ENCODE peak calls at places on chromosome 1, in four cellular contexts. One of them, this sample, is unnamed.

GRCh38 chr1:185996211-185996610 is 262.0 kb downstream of the HMCN1 start:
- DNase-seq in choroid plexus epithelial cell: peak; percentile 85
- DNase-seq in fibroblast of lung: peak; percentile 74
- DNase-seq in mammary epithelial cell: peak; percentile 93
- DNase-seq in this sample: peak; percentile 96

GRCh38 chr1:7553042-7553690 is 217.9 kb upstream of the VAMP3 start:
- DNase-seq in choroid plexus epithelial cell: no peak
- DNase-seq in mammary epithelial cell: no peak
- DNase-seq in fibroblast of lung: no peak
- DNase-seq in this sample: no peak

GRCh38 chr1:114502080-114502479 is 8.9 kb downstream of the TRIM33 start:
- DNase-seq in fibroblast of lung: no peak
- DNase-seq in choroid plexus epithelial cell: no peak
- DNase-seq in mammary epithelial cell: no peak
- DNase-seq in this sample: no peak

GRCh38 chr1:184465489-184466146 is 78.8 kb downstream of the C1orf21 start:
- DNase-seq in choroid plexus epithelial cell: peak; percentile 50
- DNase-seq in fibroblast of lung: no peak
- DNase-seq in mammary epithelial cell: no peak
- DNase-seq in this sample: no peak

GRCh38 chr1:225834417-225835329 is 24.7 kb downstream of the EPHX1 start:
- DNase-seq in choroid plexus epithelial cell: peak; percentile 48
- DNase-seq in fibroblast of lung: peak; percentile 92
- DNase-seq in mammary epithelial cell: no peak
- DNase-seq in this sample: peak; percentile 87

GRCh38 chr1:32539584-32540571 is 651 bp downstream of the ZBTB8A start:
- DNase-seq in fibroblast of lung: peak; percentile 43
- DNase-seq in mammary epithelial cell: peak; percentile 54
- DNase-seq in choroid plexus epithelial cell: peak; percentile 58
- DNase-seq in this sample: peak; percentile 44

GRCh38 chr1:71343686-71344416 is 263.0 kb upstream of the ZRANB2 start:
- DNase-seq in choroid plexus epithelial cell: no peak
- DNase-seq in fibroblast of lung: no peak
- DNase-seq in mammary epithelial cell: peak; percentile 12
- DNase-seq in this sample: no peak

GRCh38 chr1:8016244-8017241 is 9.6 kb downstream of the ERRFI1 start:
- DNase-seq in choroid plexus epithelial cell: peak; percentile 48
- DNase-seq in mammary epithelial cell: no peak
- DNase-seq in fibroblast of lung: peak; percentile 33
- DNase-seq in this sample: no peak

GRCh38 chr1:200478945-200479558 is 69.2 kb upstream of the ZNF281 start:
- DNase-seq in fibroblast of lung: no peak
- DNase-seq in mammary epithelial cell: no peak
- DNase-seq in choroid plexus epithelial cell: no peak
- DNase-seq in this sample: no peak

GRCh38 chr1:218760601-218761570 is 412.8 kb upstream of the LYPLAL1 start:
- DNase-seq in mammary epithelial cell: no peak
- DNase-seq in fibroblast of lung: no peak
- DNase-seq in choroid plexus epithelial cell: peak; percentile 92
- DNase-seq in this sample: no peak

DNA sequence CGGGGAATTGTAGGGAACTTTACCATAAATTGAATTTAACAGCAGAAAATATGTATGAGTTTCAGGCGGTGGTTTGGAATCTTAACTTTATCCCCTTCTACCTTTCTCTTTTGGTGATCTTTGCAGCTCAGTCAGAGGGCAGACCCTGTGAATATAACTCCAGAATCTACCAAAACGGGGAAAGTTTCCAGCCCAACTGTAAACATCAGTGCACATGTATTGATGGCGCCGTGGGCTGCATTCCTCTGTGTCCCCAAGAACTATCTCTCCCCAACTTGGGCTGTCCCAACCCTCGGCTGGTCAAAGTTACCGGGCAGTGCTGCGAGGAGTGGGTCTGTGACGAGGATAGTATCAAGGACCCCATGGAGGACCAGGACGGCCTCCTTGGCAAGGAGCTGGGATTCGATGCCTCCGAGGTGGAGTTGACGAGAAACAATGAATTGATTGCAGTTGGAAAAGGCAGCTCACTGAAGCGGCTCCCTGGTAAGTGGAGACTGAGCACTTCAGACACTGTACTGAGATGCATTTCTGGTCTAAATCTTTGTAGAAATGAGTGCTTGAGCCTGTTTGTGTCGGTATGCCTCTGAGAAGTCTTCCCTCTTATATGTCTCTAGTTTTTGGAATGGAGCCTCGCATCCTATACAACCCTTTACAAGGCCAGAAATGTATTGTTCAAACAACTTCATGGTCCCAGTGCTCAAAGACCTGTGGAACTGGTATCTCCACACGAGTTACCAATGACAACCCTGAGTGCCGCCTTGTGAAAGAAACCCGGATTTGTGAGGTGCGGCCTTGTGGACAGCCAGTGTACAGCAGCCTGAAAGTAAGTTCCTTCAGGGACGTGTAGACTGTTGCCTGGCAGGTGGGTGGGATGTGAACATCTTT is 1.5 kb downstream of the CCN1 start:
- DNase-seq in fibroblast of lung: peak; percentile 81
- DNase-seq in mammary epithelial cell: peak; percentile 72
- DNase-seq in choroid plexus epithelial cell: peak; percentile 88
- DNase-seq in this sample: peak; percentile 75
- TF ChIP-seq CTCF in fibroblast of lung: peak; percentile 42
- TF ChIP-seq CTCF in mammary epithelial cell: peak; percentile 63
- TF ChIP-seq CTCF in choroid plexus epithelial cell: peak; percentile 61
- TF ChIP-seq CTCF in this sample: peak; percentile 27

GRCh38 chr1:25432749-25433388 is 2.2 kb downstream of the MACO1 start:
- DNase-seq in mammary epithelial cell: no peak
- DNase-seq in choroid plexus epithelial cell: no peak
- DNase-seq in fibroblast of lung: no peak
- DNase-seq in this sample: no peak

GRCh38 chr1:25431495-25432363 is 1.0 kb downstream of the MACO1 start:
- DNase-seq in mammary epithelial cell: no peak
- DNase-seq in choroid plexus epithelial cell: no peak
- DNase-seq in fibroblast of lung: no peak
- DNase-seq in this sample: no peak

GRCh38 chr1:25432364-25432719 is 1.6 kb downstream of the MACO1 start:
- DNase-seq in mammary epithelial cell: no peak
- DNase-seq in choroid plexus epithelial cell: no peak
- DNase-seq in fibroblast of lung: no peak
- DNase-seq in this sample: no peak

GRCh38 chr1:25430073-25430665 is 528 bp upstream of the MACO1 start:
- DNase-seq in fibroblast of lung: no peak
- DNase-seq in choroid plexus epithelial cell: peak; percentile 67
- DNase-seq in mammary epithelial cell: peak; percentile 73
- DNase-seq in this sample: peak; percentile 77

DNA sequence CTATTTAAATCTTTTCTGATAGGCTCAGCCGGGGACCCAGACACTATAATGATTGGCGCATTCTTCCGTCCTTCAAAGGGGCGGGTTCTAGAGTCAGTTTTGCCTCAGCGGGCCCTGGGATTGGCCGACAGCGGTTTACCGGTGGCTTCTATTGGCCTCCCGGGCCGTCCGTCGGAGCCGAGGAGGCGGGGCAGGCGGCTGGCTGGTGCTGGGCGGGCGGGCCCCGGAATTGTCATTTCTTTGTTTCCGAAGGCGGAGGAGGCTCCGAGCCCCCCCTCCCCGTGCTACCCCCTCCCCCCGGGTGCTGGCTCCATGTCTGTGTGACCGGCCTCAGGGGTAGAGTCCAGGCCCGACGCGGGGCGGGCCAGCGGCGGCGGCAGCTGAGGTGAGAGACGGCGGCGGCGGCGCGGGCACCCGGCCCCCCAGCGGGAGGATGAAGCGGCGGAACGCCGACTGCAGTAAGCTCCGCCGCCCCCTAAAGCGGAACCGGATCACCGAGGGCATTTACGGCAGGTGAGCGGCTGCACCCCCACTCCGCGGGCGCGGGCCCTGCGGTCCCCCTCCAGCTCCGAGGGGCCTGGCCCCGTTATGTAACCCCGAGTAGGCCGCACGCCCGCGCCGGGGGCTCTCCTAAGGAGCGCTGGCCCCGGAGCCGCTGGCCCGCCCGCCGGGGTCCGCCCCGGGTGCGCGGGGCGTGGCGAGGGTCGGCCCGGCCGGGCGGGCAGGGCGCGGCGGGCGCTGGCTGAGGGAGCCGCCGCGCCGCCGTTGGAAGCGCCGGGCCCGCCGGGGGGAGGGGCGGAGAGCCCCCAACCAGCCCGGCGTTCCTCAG is at the start of gene MACO1:
- DNase-seq in choroid plexus epithelial cell: peak; percentile 96
- DNase-seq in fibroblast of lung: peak; percentile 97
- DNase-seq in mammary epithelial cell: peak; percentile 94
- DNase-seq in this sample: peak; percentile 96
- TF ChIP-seq CTCF in choroid plexus epithelial cell: no peak
- TF ChIP-seq CTCF in fibroblast of lung: no peak
- TF ChIP-seq CTCF in mammary epithelial cell: no peak
- TF ChIP-seq CTCF in this sample: no peak

GRCh38 chr1:67627336-67627735 is 57.7 kb upstream of the GADD45A start:
- DNase-seq in fibroblast of lung: no peak
- DNase-seq in mammary epithelial cell: peak; percentile 58
- DNase-seq in choroid plexus epithelial cell: no peak
- DNase-seq in this sample: no peak

GRCh38 chr1:67627906-67628305 is 57.1 kb upstream of the GADD45A start:
- DNase-seq in mammary epithelial cell: peak; percentile 66
- DNase-seq in fibroblast of lung: no peak
- DNase-seq in choroid plexus epithelial cell: no peak
- DNase-seq in this sample: peak; percentile 36

GRCh38 chr1:67630438-67631045 is 54.5 kb upstream of the GADD45A start:
- DNase-seq in fibroblast of lung: no peak
- DNase-seq in choroid plexus epithelial cell: no peak
- DNase-seq in mammary epithelial cell: peak; percentile 60
- DNase-seq in this sample: peak; percentile 83

GRCh38 chr1:67632356-67632755 is 52.6 kb upstream of the GADD45A start:
- DNase-seq in mammary epithelial cell: no peak
- DNase-seq in fibroblast of lung: no peak
- DNase-seq in choroid plexus epithelial cell: no peak
- DNase-seq in this sample: no peak

GRCh38 chr1:67629370-67630075 is 55.5 kb upstream of the GADD45A start:
- DNase-seq in fibroblast of lung: no peak
- DNase-seq in choroid plexus epithelial cell: no peak
- DNase-seq in mammary epithelial cell: peak; percentile 62
- DNase-seq in this sample: peak; percentile 71
- TF ChIP-seq CTCF in fibroblast of lung: peak; percentile 3
- TF ChIP-seq CTCF in choroid plexus epithelial cell: no peak
- TF ChIP-seq CTCF in mammary epithelial cell: no peak
- TF ChIP-seq CTCF in this sample: no peak

GRCh38 chr1:9355503-9355902 is 62.8 kb downstream of the SPSB1 start:
- DNase-seq in fibroblast of lung: no peak
- DNase-seq in choroid plexus epithelial cell: no peak
- DNase-seq in mammary epithelial cell: no peak
- DNase-seq in this sample: no peak

GRCh38 chr1:9351654-9352271 is 59.1 kb downstream of the SPSB1 start:
- DNase-seq in mammary epithelial cell: no peak
- DNase-seq in fibroblast of lung: no peak
- DNase-seq in choroid plexus epithelial cell: no peak
- DNase-seq in this sample: no peak

GRCh38 chr1:9350011-9350907 is 57.6 kb downstream of the SPSB1 start:
- DNase-seq in choroid plexus epithelial cell: no peak
- DNase-seq in fibroblast of lung: peak; percentile 54
- DNase-seq in mammary epithelial cell: no peak
- DNase-seq in this sample: peak; percentile 15

GRCh38 chr1:9350960-9351359 is 58.3 kb downstream of the SPSB1 start:
- DNase-seq in fibroblast of lung: no peak
- DNase-seq in mammary epithelial cell: no peak
- DNase-seq in choroid plexus epithelial cell: no peak
- DNase-seq in this sample: no peak

DNA sequence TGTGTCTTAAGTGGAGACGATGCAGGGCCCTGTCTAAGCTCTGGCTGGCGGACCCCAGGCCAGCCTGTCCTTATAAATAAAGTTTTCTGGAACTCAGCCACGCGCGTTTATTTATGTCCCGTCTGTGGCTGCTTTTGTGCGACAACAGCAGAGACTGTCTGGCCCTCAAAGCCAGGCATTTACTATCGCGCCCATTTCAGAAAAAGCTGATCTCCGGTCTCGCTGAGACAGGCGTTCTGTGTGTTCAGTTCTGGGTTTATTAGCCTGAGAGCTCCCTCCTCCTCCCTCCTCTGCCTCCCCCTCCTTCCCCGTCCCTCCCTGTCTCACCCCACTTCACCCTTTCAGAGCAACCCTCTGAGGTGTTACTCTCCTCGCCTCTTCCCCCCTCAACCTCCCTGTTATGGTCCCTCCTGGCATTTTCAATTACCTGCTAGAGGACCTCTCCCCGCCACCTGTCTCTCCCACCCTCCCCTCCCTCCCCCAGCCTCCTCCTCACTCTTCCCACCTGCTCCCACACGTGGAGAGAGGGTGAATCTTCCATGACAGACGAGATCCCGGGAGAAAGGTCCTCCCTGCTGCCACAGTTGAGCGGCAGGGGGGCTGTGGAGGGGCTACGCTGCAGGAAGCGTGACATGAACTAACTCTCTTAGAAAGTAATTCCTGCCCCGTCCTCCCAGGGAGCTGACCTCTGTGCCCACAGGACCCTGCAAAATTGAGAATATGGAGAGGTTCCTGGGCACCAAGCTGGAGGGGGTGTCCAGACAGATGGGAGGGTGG is 59.9 kb downstream of the SPSB1 start:
- DNase-seq in fibroblast of lung: no peak
- DNase-seq in choroid plexus epithelial cell: no peak
- DNase-seq in mammary epithelial cell: no peak
- DNase-seq in this sample: no peak
- TF ChIP-seq CTCF in fibroblast of lung: no peak
- TF ChIP-seq CTCF in choroid plexus epithelial cell: no peak
- TF ChIP-seq CTCF in mammary epithelial cell: no peak
- TF ChIP-seq CTCF in this sample: no peak